ENCODE peak calls at places on chromosomes 13 and 19, in nine cellular contexts. C is lung; U is T-helper 2 cell; X is activated CD4-positive, alpha-beta T cell treated with anti-CD3 and anti-CD28 coated beads, Interleukin-2, amount 50 U/mL, for 1 hour; B is caudate nucleus; G is WERI-Rb-1; I is activated naive CD4-positive, alpha-beta T cell; P is HT1080; E is AG09319. R is an unnamed sample.

GRCh38 chr13:70098669-70099068 is 9.0 kb upstream of the ATXN8OS start:
- DNase-seq in B (no peak), X (no peak), I (no peak), G (no peak), P (peak), C (no peak), U (no peak), E (no peak), R (no peak)

GRCh38 chr13:49527123-49527522 is 31.4 kb downstream of the PHF11 start:
- DNase-seq in C (no peak), P (no peak), U (no peak), G (no peak), I (no peak), E (no peak), B (no peak), X (no peak), R (no peak)

GRCh38 chr13:19185865-19186645 is 4.4 kb upstream of the TUBA3C start:
- DNase-seq in B (no peak), I (no peak), E (no peak), P (no peak), C (peak), X (no peak), G (no peak), U (no peak), R (no peak)

GRCh38 chr19:34165295-34165738 is 7.0 kb upstream of the LSM14A start:
- DNase-seq in P (no peak), E (no peak), X (no peak), U (no peak), B (no peak), C (no peak), I (no peak), G (no peak), R (no peak)

GRCh38 chr13:79637086-79637763 is 156.3 kb downstream of the NDFIP2 start:
- DNase-seq in U (no peak), P (no peak), E (no peak), G (no peak), I (no peak), X (no peak), C (no peak), B (no peak), R (no peak)

GRCh38 chr19:34475975-34476594 is 5.5 kb upstream of the WTIP start:
- DNase-seq in B (no peak), I (no peak), P (no peak), G (no peak), U (no peak), X (no peak), E (no peak), C (no peak), R (no peak)

GRCh38 chr13:24348797-24349515 is 39.6 kb downstream of the C1QTNF9 start:
- DNase-seq in B (no peak), C (peak), P (peak), G (no peak), U (no peak), X (no peak), I (no peak), E (no peak), R (no peak)

GRCh38 chr19:40921005-40921897 is 39.2 kb upstream of the CYP2A7 start:
- DNase-seq in G (no peak), X (no peak), P (peak), U (no peak), B (no peak), E (no peak), C (peak), I (no peak), R (no peak)

GRCh38 chr13:106407338-106407737 is 128.1 kb downstream of the EFNB2 start:
- DNase-seq in B (no peak), U (no peak), P (peak), C (no peak), E (no peak), G (no peak), I (no peak), X (no peak), R (no peak)

GRCh38 chr13:105343134-105343806 is 1192.2 kb downstream of the EFNB2 start:
- DNase-seq in G (no peak), C (no peak), P (peak), X (no peak), B (no peak), E (no peak), I (no peak), U (no peak), R (no peak)

R was measured in T-helper 22 cell.